ENCODE peak calls at places on chromosomes 2 and 18, in seven cellular contexts. S is AG09309, Q is fibroblast of mammary gland, B is esophagus squamous epithelium, O is stomach, V is tibial nerve, K is GM12864. J is an unnamed sample.

GRCh38 chr2:178920916-178921513 is 113.8 kb upstream of the TTN start:
- DNase-seq in S (no peak), Q (no peak), B (no peak), O (no peak), V (no peak), K (no peak), J (no peak)

GRCh38 chr2:88735133-88735532 is 43.7 kb downstream of the RPIA start:
- DNase-seq in S (no peak), Q (no peak), B (no peak), O (no peak), V (no peak), K (no peak), J (peak)

GRCh38 chr18:11996907-11997306 is 15.6 kb downstream of the IMPA2 start:
- DNase-seq in S (no peak), Q (no peak), B (no peak), O (no peak), V (no peak), K (no peak), J (no peak)

GRCh38 chr2:57397550-57398360 is 648.9 kb upstream of the VRK2 start:
- DNase-seq in S (no peak), Q (no peak), B (no peak), O (no peak), V (no peak), K (no peak), J (no peak)

GRCh38 chr2:13009027-13009426 is 292.3 kb downstream of the TRIB2 start:
- DNase-seq in S (no peak), Q (peak), B (no peak), O (no peak), V (no peak), K (no peak), J (no peak)

GRCh38 chr2:235746257-235746934 is 252.6 kb downstream of the AGAP1 start:
- DNase-seq in S (peak), Q (peak), B (no peak), O (peak), V (peak), K (peak), J (peak)

GRCh38 chr18:59610546-59611140 is 86.6 kb downstream of the CCBE1 start:
- DNase-seq in S (no peak), Q (no peak), B (no peak), O (no peak), V (no peak), K (no peak), J (no peak)

GRCh38 chr18:36481935-36482334 is 184.4 kb downstream of the FHOD3 start:
- DNase-seq in S (no peak), Q (no peak), B (no peak), O (no peak), V (no peak), K (no peak), J (no peak)

GRCh38 chr18:23847321-23847986 is 158.2 kb downstream of the LAMA3 start:
- DNase-seq in S (no peak), Q (no peak), B (no peak), O (no peak), V (no peak), K (no peak), J (no peak)

GRCh38 chr2:223114170-223114569 is 62.2 kb downstream of the KCNE4 start:
- DNase-seq in S (no peak), Q (no peak), B (no peak), O (no peak), V (no peak), K (no peak), J (no peak)

GRCh38 chr2:202408546-202409140 is 32.5 kb downstream of the BMPR2 start:
- DNase-seq in S (no peak), Q (no peak), B (no peak), O (no peak), V (no peak), K (no peak), J (no peak)

GRCh38 chr2:171407030-171407707 is 26.6 kb downstream of the METTL8 start:
- DNase-seq in S (no peak), Q (no peak), B (no peak), O (no peak), V (no peak), K (peak), J (no peak)

GRCh38 chr2:203748331-203749126 is 42.1 kb downstream of the CD28 start:
- DNase-seq in S (no peak), Q (no peak), B (no peak), O (no peak), V (no peak), K (no peak), J (no peak)
- TF ChIP-seq CTCF in S (no peak), Q (no peak), B (no peak), O (no peak), V (no peak), K (no peak), J (no peak)

GRCh38 chr2:777546-777945 is 100.3 kb upstream of the TMEM18 start:
- DNase-seq in S (no peak), Q (no peak), B (no peak), O (no peak), V (no peak), K (no peak), J (no peak)
- H3K4me3 ChIP-seq in S (no peak), Q (no peak), B (no peak), O (no peak), V (no peak), K (no peak), J (no peak)

GRCh38 chr2:5070257-5070656 is 621.9 kb upstream of the SOX11 start:
- DNase-seq in S (no peak), Q (no peak), B (no peak), O (no peak), V (no peak), K (no peak), J (no peak)
- TF ChIP-seq CTCF in S (no peak), Q (no peak), B (no peak), O (no peak), V (no peak), K (no peak), J (no peak)

GRCh38 chr2:190887089-190887488 is 6.5 kb downstream of the GLS start:
- DNase-seq in S (no peak), Q (peak), B (no peak), O (no peak), V (no peak), K (no peak), J (no peak)
- H3K4me3 ChIP-seq in S (no peak), Q (no peak), B (no peak), O (no peak), V (no peak), K (no peak), J (no peak)

DNA sequence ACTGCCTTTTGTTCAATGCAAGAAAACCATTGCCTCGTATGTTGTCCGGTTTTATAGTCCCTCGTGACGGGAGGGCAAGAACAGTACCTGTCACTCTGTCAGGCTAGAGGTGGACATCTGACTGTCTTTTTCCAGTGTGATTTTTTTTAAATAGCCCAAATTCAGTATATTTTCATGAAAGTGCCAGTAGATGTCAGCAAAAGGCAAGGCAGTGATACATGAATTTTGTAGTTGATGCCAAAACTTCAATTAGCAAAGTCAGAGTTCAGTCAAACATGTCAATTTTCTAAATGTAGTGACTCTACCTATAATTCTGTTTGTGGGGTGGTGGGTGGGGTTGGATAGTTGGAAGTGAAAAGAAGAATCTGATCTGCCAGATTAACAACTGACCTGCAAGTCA is 296.0 kb upstream of the MC4R start:
- DNase-seq in S (no peak), Q (no peak), B (no peak), O (no peak), V (no peak), K (no peak), J (no peak)
- TF ChIP-seq CTCF in S (peak), Q (no peak), B (no peak), O (no peak), V (no peak), K (no peak), J (no peak)

GRCh38 chr2:101961287-101962242 is 30.2 kb upstream of the IL1R2 start:
- DNase-seq in S (peak), Q (peak), B (peak), O (peak), V (peak), K (no peak), J (no peak)
- H3K4me3 ChIP-seq in S (no peak), Q (no peak), B (no peak), O (peak), V (no peak), K (no peak), J (no peak)

GRCh38 chr18:33440011-33440383 is 524 bp downstream of the CCDC178 start:
- DNase-seq in S (no peak), Q (peak), B (no peak), O (peak), V (no peak), K (no peak), J (peak)
- TF ChIP-seq CTCF in S (no peak), Q (peak), B (no peak), O (no peak), V (no peak), K (peak), J (peak)

GRCh38 chr18:78510636-78511035 is 469.0 kb upstream of the SALL3 start:
- DNase-seq in S (no peak), Q (no peak), B (no peak), O (no peak), V (no peak), K (no peak), J (no peak)

GRCh38 chr18:78506031-78506461 is 473.6 kb upstream of the SALL3 start:
- DNase-seq in S (no peak), Q (no peak), B (no peak), O (no peak), V (no peak), K (no peak), J (no peak)

GRCh38 chr18:78511666-78512065 is 468.0 kb upstream of the SALL3 start:
- DNase-seq in S (no peak), Q (no peak), B (no peak), O (no peak), V (no peak), K (no peak), J (no peak)

GRCh38 chr18:78503129-78503528 is 476.5 kb upstream of the SALL3 start:
- DNase-seq in S (no peak), Q (no peak), B (no peak), O (no peak), V (no peak), K (no peak), J (no peak)

GRCh38 chr18:78507217-78507616 is 472.4 kb upstream of the SALL3 start:
- DNase-seq in S (no peak), Q (no peak), B (no peak), O (no peak), V (no peak), K (no peak), J (no peak)
- H3K4me3 ChIP-seq in S (no peak), Q (no peak), B (no peak), O (no peak), V (no peak), K (no peak), J (no peak)

GRCh38 chr2:24749069-24749691 is 44.0 kb downstream of the PTRHD1 start:
- DNase-seq in S (no peak), Q (no peak), B (no peak), O (no peak), V (no peak), K (no peak), J (no peak)

GRCh38 chr2:24756789-24757188 is 36.4 kb downstream of the PTRHD1 start:
- DNase-seq in S (no peak), Q (no peak), B (no peak), O (no peak), V (no peak), K (no peak), J (no peak)

GRCh38 chr2:24754985-24755690 is 38.1 kb downstream of the PTRHD1 start:
- DNase-seq in S (no peak), Q (peak), B (no peak), O (no peak), V (no peak), K (no peak), J (no peak)
- TF ChIP-seq CTCF in S (no peak), Q (no peak), B (no peak), O (no peak), V (no peak), K (no peak), J (no peak)

J was measured in HFF-Myc.